ENCODE peak calls at places on chromosomes 5 and 9, in seven cellular contexts. F, M, K, Z, R, E and W are unnamed samples.

GRCh38 chr5:141903261-141903660 is 20.4 kb upstream of the DELE1 start:
- DNase-seq in F (no peak), M (no peak), K (no peak), Z (no peak), R (no peak), E (no peak), W (no peak)

GRCh38 chr9:34518896-34519295 is 3.9 kb downstream of the ENHO start:
- DNase-seq in F (no peak), M (no peak), K (no peak), Z (no peak), R (no peak), E (no peak), W (no peak)

GRCh38 chr5:100780376-100780870 is 122.7 kb downstream of the ST8SIA4 start:
- DNase-seq in F (no peak), M (no peak), K (peak), Z (no peak), R (no peak), E (peak), W (no peak)

GRCh38 chr9:88034964-88035363 is 60.6 kb upstream of the CDK20 start:
- DNase-seq in F (no peak), M (no peak), K (no peak), Z (no peak), R (no peak), E (no peak), W (no peak)

GRCh38 chr9:138082918-138083636 is 205.5 kb downstream of the CACNA1B start:
- DNase-seq in F (no peak), M (no peak), K (no peak), Z (no peak), R (no peak), E (no peak), W (no peak)

GRCh38 chr9:104856413-104856941 is 71.5 kb downstream of the ABCA1 start:
- DNase-seq in F (no peak), M (no peak), K (no peak), Z (no peak), R (peak), E (no peak), W (peak)

GRCh38 chr9:101311759-101312420 is 72.9 kb downstream of the BAAT start:
- DNase-seq in F (peak), M (peak), K (peak), Z (peak), R (peak), E (peak), W (peak)

GRCh38 chr9:123473226-123473625 is 117.2 kb downstream of the CRB2 start:
- DNase-seq in F (peak), M (no peak), K (no peak), Z (no peak), R (no peak), E (no peak), W (no peak)

GRCh38 chr5:78985407-78986223 is 505 bp upstream of the ARSB start:
- DNase-seq in F (peak), M (peak), K (peak), Z (peak), R (peak), E (peak), W (peak)

GRCh38 chr5:78983601-78984000 is 1.5 kb downstream of the ARSB start:
- DNase-seq in F (no peak), M (no peak), K (peak), Z (no peak), R (no peak), E (peak), W (no peak)

GRCh38 chr5:78989080-78989479 is 4.0 kb upstream of the ARSB start:
- DNase-seq in F (no peak), M (no peak), K (no peak), Z (no peak), R (no peak), E (no peak), W (no peak)

GRCh38 chr5:78984020-78984610 is 995 bp downstream of the ARSB start:
- DNase-seq in F (no peak), M (no peak), K (peak), Z (peak), R (peak), E (peak), W (peak)

DNA sequence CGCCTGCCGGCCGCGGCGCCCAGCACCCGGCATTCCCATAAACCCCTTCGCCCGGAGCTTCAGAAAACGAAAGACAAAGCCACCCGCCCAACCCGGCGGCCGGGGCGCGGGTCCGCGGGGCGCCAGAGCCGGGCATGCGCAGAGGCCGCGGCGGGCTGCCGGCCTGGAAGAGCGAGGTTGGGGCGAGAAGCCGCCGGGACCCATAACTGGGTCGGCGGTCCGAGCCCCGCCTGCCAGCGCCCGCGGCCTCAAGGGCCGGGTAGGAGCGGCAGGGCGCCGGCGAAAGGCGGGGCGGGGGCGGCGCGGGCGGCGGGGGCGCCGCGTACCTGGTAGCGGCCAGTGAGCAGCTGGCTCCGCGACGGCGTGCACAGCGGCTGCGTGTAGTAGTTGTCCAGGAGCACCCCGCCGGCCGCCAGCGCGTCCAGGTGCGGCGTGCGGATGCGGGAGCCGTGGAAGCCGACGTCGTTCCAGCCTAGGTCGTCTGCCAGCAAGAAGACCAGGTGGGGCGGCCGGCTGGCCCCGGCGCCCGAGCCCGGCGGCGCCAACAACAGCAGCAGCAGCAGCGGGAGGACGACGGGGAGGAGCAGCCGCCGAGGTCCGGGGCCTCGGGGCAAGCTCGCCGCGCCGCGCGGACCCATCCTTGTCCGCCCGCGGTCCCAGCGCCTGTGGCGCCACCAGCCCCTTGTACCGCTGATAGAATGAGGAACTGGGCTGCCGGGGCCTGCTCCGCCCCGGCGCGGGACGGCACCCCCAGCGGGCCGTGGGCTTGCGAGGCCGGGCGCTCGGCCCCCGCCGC is at the start of gene ARSB:
- DNase-seq in F (peak), M (peak), K (peak), Z (peak), R (peak), E (peak), W (peak)
- TF ChIP-seq CTCF in F (no peak), M (peak), K (no peak), Z (peak), R (peak), E (no peak), W (peak)

GRCh38 chr5:52560366-52560765 is 227.3 kb upstream of the ITGA1 start:
- DNase-seq in F (no peak), M (peak), K (no peak), Z (peak), R (peak), E (no peak), W (peak)
- TF ChIP-seq CTCF in F (no peak), M (peak), K (no peak), Z (peak), R (no peak), E (no peak), W (no peak)

DNA sequence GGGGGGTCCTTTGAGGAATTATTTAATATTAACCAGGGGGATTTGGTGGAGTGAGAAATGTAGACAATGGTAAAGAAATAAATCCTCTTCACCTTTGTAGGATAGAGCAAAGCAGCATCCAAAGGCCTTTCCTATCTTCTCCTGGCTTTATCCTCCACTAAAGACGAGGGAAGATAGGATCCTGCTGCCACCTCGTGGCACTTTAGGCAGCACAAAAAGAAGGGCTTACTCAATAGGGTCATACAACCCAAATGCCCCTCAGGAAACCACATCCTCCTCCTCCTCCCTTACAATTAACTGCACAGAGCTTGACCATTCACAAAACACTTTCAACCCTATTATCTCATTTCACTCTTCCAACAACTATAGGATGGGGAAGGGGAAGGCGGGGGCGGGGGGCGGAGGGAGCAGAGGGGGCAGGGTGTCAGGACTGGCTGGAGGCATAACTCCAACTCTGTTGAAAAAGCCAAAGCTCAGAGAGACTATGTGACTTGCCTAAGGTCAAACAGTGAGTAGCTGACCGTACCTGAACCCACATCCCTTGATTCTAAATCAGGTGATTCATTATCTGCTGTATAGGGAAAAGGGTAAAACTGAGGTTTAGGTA is 45.4 kb upstream of the MYOT start:
- DNase-seq in F (peak), M (peak), K (peak), Z (peak), R (peak), E (peak), W (peak)
- TF ChIP-seq CTCF in F (peak), M (peak), K (peak), Z (peak), R (peak), E (peak), W (peak)

GRCh38 chr9:77161966-77162365 is 15.4 kb upstream of the VPS13A start:
- DNase-seq in F (no peak), M (no peak), K (no peak), Z (peak), R (peak), E (no peak), W (peak)
- TF ChIP-seq CTCF in F (no peak), M (peak), K (no peak), Z (peak), R (no peak), E (no peak), W (peak)

GRCh38 chr5:139475865-139476651 is 5.3 kb downstream of the SMIM33 start:
- DNase-seq in F (no peak), M (no peak), K (no peak), Z (no peak), R (no peak), E (no peak), W (no peak)

GRCh38 chr5:139481122-139481533 is 1.4 kb downstream of the STING1 start:
- DNase-seq in F (no peak), M (no peak), K (no peak), Z (peak), R (peak), E (no peak), W (peak)

GRCh38 chr5:139482050-139482889 is at the start of gene STING1:
- DNase-seq in F (no peak), M (peak), K (peak), Z (peak), R (peak), E (peak), W (peak)

GRCh38 chr5:139486201-139486600 is 3.6 kb upstream of the STING1 start:
- DNase-seq in F (no peak), M (no peak), K (no peak), Z (no peak), R (no peak), E (no peak), W (no peak)

DNA sequence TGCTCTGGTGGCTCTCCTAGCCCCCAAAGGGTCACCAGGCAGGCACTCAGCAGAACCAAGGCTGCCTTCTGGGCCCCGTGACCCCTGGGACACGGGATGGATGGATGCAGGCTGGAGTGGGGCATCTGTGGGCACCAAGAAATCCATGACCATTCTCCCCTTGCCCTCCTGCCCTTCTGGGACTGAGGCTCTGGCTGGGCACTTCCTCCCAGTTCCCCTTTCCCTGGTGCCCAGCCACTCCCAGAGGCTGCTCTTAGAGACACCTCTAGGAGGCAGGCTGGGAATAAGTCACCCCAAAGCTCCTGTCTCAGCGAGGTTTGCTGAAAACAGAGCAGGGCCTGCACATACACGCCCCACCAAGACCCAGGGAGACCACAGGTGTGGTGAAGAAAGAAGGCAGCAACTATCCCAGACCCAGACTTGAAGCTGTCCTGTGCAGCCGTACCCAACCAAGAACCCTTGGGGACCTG is 943 bp downstream of the STING1 start:
- DNase-seq in F (no peak), M (peak), K (no peak), Z (peak), R (peak), E (peak), W (peak)
- TF ChIP-seq CTCF in F (no peak), M (peak), K (no peak), Z (peak), R (peak), E (no peak), W (peak)

GRCh38 chr5:148911386-148911785 is 85.0 kb downstream of the ADRB2 start:
- DNase-seq in F (no peak), M (peak), K (no peak), Z (peak), R (peak), E (no peak), W (peak)

GRCh38 chr5:148913985-148914421 is 87.6 kb downstream of the ADRB2 start:
- DNase-seq in F (no peak), M (peak), K (no peak), Z (peak), R (peak), E (peak), W (peak)

GRCh38 chr5:148912146-148912545 is 85.7 kb downstream of the ADRB2 start:
- DNase-seq in F (no peak), M (peak), K (no peak), Z (peak), R (peak), E (no peak), W (peak)

GRCh38 chr5:148913493-148913892 is 87.1 kb downstream of the ADRB2 start:
- DNase-seq in F (no peak), M (no peak), K (no peak), Z (no peak), R (no peak), E (no peak), W (no peak)

GRCh38 chr5:148912714-148913398 is 86.4 kb downstream of the ADRB2 start:
- DNase-seq in F (no peak), M (peak), K (no peak), Z (peak), R (peak), E (no peak), W (peak)
- TF ChIP-seq CTCF in F (no peak), M (peak), K (no peak), Z (peak), R (peak), E (no peak), W (peak)

GRCh38 chr9:130217838-130218237 is 45.6 kb downstream of the NCS1 start:
- DNase-seq in F (no peak), M (no peak), K (no peak), Z (no peak), R (no peak), E (no peak), W (no peak)

GRCh38 chr9:130225071-130225470 is 40.5 kb upstream of the HMCN2 start:
- DNase-seq in F (no peak), M (no peak), K (no peak), Z (no peak), R (no peak), E (no peak), W (no peak)

GRCh38 chr9:130219661-130220081 is 45.9 kb upstream of the HMCN2 start:
- DNase-seq in F (no peak), M (no peak), K (no peak), Z (no peak), R (no peak), E (no peak), W (no peak)

GRCh38 chr9:130222833-130223232 is 42.7 kb upstream of the HMCN2 start:
- DNase-seq in F (no peak), M (no peak), K (no peak), Z (no peak), R (no peak), E (no peak), W (no peak)

DNA sequence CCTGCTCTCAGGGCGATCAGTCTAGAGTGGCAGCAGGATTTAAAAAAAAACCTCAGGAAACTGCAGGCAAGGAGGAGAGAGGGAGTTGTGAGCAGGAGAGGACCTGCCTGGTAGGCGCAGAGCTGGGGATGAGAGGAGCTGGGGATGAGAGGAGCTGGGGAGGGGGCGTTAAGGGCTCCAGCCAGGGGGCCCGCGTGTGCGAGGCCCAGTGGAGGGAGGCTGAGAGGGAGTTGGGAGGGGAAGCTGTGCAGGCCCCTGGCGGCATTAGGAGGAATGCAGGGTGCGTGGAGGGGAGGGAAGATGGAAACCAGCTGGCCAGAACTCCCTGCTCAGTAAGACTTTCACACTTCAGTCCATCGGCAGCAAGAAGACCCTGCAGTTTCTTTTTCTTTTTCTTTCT is 45.2 kb upstream of the HMCN2 start:
- DNase-seq in F (peak), M (no peak), K (no peak), Z (no peak), R (no peak), E (no peak), W (no peak)
- TF ChIP-seq CTCF in F (peak), M (no peak), K (no peak), Z (no peak), R (no peak), E (no peak), W (no peak)

GRCh38 chr5:21918451-21918850 is 934.7 kb downstream of the CDH12 start:
- DNase-seq in F (no peak), M (no peak), K (no peak), Z (no peak), R (no peak), E (no peak), W (no peak)

GRCh38 chr5:21919417-21920022 is 933.6 kb downstream of the CDH12 start:
- DNase-seq in F (peak), M (peak), K (peak), Z (peak), R (peak), E (peak), W (peak)
- TF ChIP-seq CTCF in F (peak), M (peak), K (peak), Z (peak), R (peak), E (peak), W (peak)